ENCODE peak calls at places on chromosome 11, in four cellular contexts. One of them, this sample, is unnamed. For H3K4me1, the result is how much of the 10 kb centered on the place peaks cover.

GRCh38 chr11:1796297-1797011 is 32.7 kb upstream of the CTSD start:
- DNase-seq in PC-3: no peak
- DNase-seq in CD8-positive, alpha-beta T cell: no peak
- DNase-seq in sigmoid colon: no peak
- DNase-seq in this sample: no peak

GRCh38 chr11:60119708-60120107 is 31.2 kb downstream of the MS4A2 start:
- DNase-seq in PC-3: no peak
- DNase-seq in CD8-positive, alpha-beta T cell: no peak
- DNase-seq in sigmoid colon: no peak
- DNase-seq in this sample: no peak

GRCh38 chr11:2691355-2691761 is 8.4 kb downstream of the KCNQ1OT1 start:
- DNase-seq in PC-3: no peak
- DNase-seq in CD8-positive, alpha-beta T cell: no peak
- DNase-seq in sigmoid colon: peak
- DNase-seq in this sample: no peak

GRCh38 chr11:98979212-98979611 is 41.5 kb upstream of the CNTN5 start:
- DNase-seq in PC-3: no peak
- DNase-seq in CD8-positive, alpha-beta T cell: no peak
- DNase-seq in sigmoid colon: no peak
- DNase-seq in this sample: no peak

GRCh38 chr11:7981758-7982157 is 5.4 kb upstream of the EIF3F start:
- DNase-seq in PC-3: no peak
- DNase-seq in CD8-positive, alpha-beta T cell: no peak
- DNase-seq in sigmoid colon: no peak
- DNase-seq in this sample: no peak

GRCh38 chr11:68798221-68798813 is 43.4 kb downstream of the CPT1A start:
- DNase-seq in PC-3: peak
- DNase-seq in CD8-positive, alpha-beta T cell: peak
- DNase-seq in sigmoid colon: no peak
- DNase-seq in this sample: no peak

GRCh38 chr11:130389315-130389935 is 39.0 kb downstream of the ADAMTS8 start:
- DNase-seq in PC-3: no peak
- DNase-seq in CD8-positive, alpha-beta T cell: peak
- DNase-seq in sigmoid colon: no peak
- DNase-seq in this sample: no peak

GRCh38 chr11:12679471-12679870 is 5.2 kb downstream of the TEAD1 start:
- DNase-seq in PC-3: no peak
- DNase-seq in CD8-positive, alpha-beta T cell: no peak
- DNase-seq in sigmoid colon: no peak
- DNase-seq in this sample: no peak

GRCh38 chr11:113168358-113168757 is 146.0 kb upstream of the TTC12 start:
- DNase-seq in PC-3: no peak
- DNase-seq in CD8-positive, alpha-beta T cell: no peak
- DNase-seq in sigmoid colon: no peak
- DNase-seq in this sample: no peak

GRCh38 chr11:976431-977160 is 50.9 kb downstream of the AP2A2 start:
- DNase-seq in PC-3: no peak
- DNase-seq in CD8-positive, alpha-beta T cell: no peak
- DNase-seq in sigmoid colon: no peak
- DNase-seq in this sample: no peak

GRCh38 chr11:10498426-10499250 is 42.3 kb downstream of the RNF141 start:
- DNase-seq in PC-3: no peak
- DNase-seq in CD8-positive, alpha-beta T cell: no peak
- DNase-seq in sigmoid colon: no peak
- DNase-seq in this sample: no peak
- TF ChIP-seq CTCF in PC-3: no peak
- TF ChIP-seq CTCF in CD8-positive, alpha-beta T cell: no peak
- TF ChIP-seq CTCF in sigmoid colon: no peak
- TF ChIP-seq CTCF in this sample: no peak

GRCh38 chr11:58629857-58630256 is 7.4 kb downstream of the CNTF start:
- DNase-seq in PC-3: peak
- DNase-seq in CD8-positive, alpha-beta T cell: no peak
- DNase-seq in sigmoid colon: no peak
- DNase-seq in this sample: no peak
- H3K27ac ChIP-seq in PC-3: no peak
- H3K27ac ChIP-seq in CD8-positive, alpha-beta T cell: no peak
- H3K27ac ChIP-seq in sigmoid colon: no peak
- H3K27ac ChIP-seq in this sample: no peak

GRCh38 chr11:78831571-78831970 is 256.9 kb upstream of the NARS2 start:
- DNase-seq in PC-3: no peak
- DNase-seq in CD8-positive, alpha-beta T cell: no peak
- DNase-seq in sigmoid colon: no peak
- DNase-seq in this sample: no peak
- H3K4me1 ChIP-seq in PC-3: under half
- H3K4me1 ChIP-seq in CD8-positive, alpha-beta T cell: under half
- H3K4me1 ChIP-seq in sigmoid colon: under half
- H3K4me1 ChIP-seq in this sample: under half

GRCh38 chr11:102138223-102138622 is 28.0 kb downstream of the YAP1 start:
- DNase-seq in PC-3: no peak
- DNase-seq in CD8-positive, alpha-beta T cell: no peak
- DNase-seq in sigmoid colon: no peak
- DNase-seq in this sample: no peak

GRCh38 chr11:102138677-102139076 is 28.4 kb downstream of the YAP1 start:
- DNase-seq in PC-3: peak
- DNase-seq in CD8-positive, alpha-beta T cell: no peak
- DNase-seq in sigmoid colon: no peak
- DNase-seq in this sample: no peak

GRCh38 chr11:102139081-102139498 is 28.8 kb downstream of the YAP1 start:
- DNase-seq in PC-3: peak
- DNase-seq in CD8-positive, alpha-beta T cell: no peak
- DNase-seq in sigmoid colon: no peak
- DNase-seq in this sample: no peak

GRCh38 chr11:102135256-102135655 is 25.0 kb downstream of the YAP1 start:
- DNase-seq in PC-3: no peak
- DNase-seq in CD8-positive, alpha-beta T cell: no peak
- DNase-seq in sigmoid colon: no peak
- DNase-seq in this sample: no peak

DNA sequence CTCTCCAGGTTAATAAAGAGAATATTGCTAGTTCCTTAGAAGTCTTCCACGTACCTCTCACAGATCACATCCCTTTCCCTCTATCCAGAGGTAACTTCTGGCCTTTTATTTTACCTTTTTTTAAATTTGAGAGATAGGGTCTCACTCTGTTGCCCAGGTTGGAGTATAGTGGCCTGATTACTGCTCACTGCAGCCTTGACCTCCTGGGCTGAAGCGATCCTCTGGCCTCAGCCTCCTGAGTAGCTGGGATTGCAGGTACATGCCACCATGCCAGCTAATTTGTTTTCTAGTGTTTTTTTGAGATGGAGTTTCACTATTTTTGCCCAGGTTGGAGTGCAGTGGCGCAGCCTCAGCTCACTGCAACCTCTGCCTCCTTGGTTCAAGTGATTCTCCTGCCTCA is 24.4 kb downstream of the YAP1 start:
- DNase-seq in PC-3: no peak
- DNase-seq in CD8-positive, alpha-beta T cell: no peak
- DNase-seq in sigmoid colon: no peak
- DNase-seq in this sample: no peak
- TF ChIP-seq CTCF in PC-3: no peak
- TF ChIP-seq CTCF in CD8-positive, alpha-beta T cell: no peak
- TF ChIP-seq CTCF in sigmoid colon: no peak
- TF ChIP-seq CTCF in this sample: no peak

GRCh38 chr11:75500742-75501141 is 25.0 kb downstream of the GDPD5 start:
- DNase-seq in PC-3: no peak
- DNase-seq in CD8-positive, alpha-beta T cell: no peak
- DNase-seq in sigmoid colon: no peak
- DNase-seq in this sample: no peak
- H3K27ac ChIP-seq in PC-3: no peak
- H3K27ac ChIP-seq in CD8-positive, alpha-beta T cell: no peak
- H3K27ac ChIP-seq in sigmoid colon: no peak
- H3K27ac ChIP-seq in this sample: no peak

GRCh38 chr11:35040221-35040942 is 98.6 kb upstream of the CD44 start:
- DNase-seq in PC-3: peak
- DNase-seq in CD8-positive, alpha-beta T cell: peak
- DNase-seq in sigmoid colon: no peak
- DNase-seq in this sample: no peak
- H3K4me1 ChIP-seq in PC-3: under half
- H3K4me1 ChIP-seq in CD8-positive, alpha-beta T cell: under half
- H3K4me1 ChIP-seq in sigmoid colon: under half
- H3K4me1 ChIP-seq in this sample: under half

GRCh38 chr11:46256540-46257001 is 20.9 kb upstream of the CREB3L1 start:
- DNase-seq in PC-3: no peak
- DNase-seq in CD8-positive, alpha-beta T cell: no peak
- DNase-seq in sigmoid colon: no peak
- DNase-seq in this sample: no peak
- TF ChIP-seq CTCF in PC-3: no peak
- TF ChIP-seq CTCF in CD8-positive, alpha-beta T cell: no peak
- TF ChIP-seq CTCF in sigmoid colon: no peak
- TF ChIP-seq CTCF in this sample: no peak

GRCh38 chr11:33064033-33064825 is 24.9 kb downstream of the TCP11L1 start:
- DNase-seq in PC-3: no peak
- DNase-seq in CD8-positive, alpha-beta T cell: no peak
- DNase-seq in sigmoid colon: no peak
- DNase-seq in this sample: no peak
- H3K27ac ChIP-seq in PC-3: no peak
- H3K27ac ChIP-seq in CD8-positive, alpha-beta T cell: no peak
- H3K27ac ChIP-seq in sigmoid colon: peak
- H3K27ac ChIP-seq in this sample: peak

GRCh38 chr11:65293909-65294381 is 20.7 kb upstream of the CDC42EP2 start:
- DNase-seq in PC-3: no peak
- DNase-seq in CD8-positive, alpha-beta T cell: no peak
- DNase-seq in sigmoid colon: peak
- DNase-seq in this sample: no peak

GRCh38 chr11:65295001-65295400 is 19.7 kb upstream of the CDC42EP2 start:
- DNase-seq in PC-3: no peak
- DNase-seq in CD8-positive, alpha-beta T cell: no peak
- DNase-seq in sigmoid colon: no peak
- DNase-seq in this sample: no peak

GRCh38 chr11:65291613-65292012 is 23.1 kb upstream of the CDC42EP2 start:
- DNase-seq in PC-3: peak
- DNase-seq in CD8-positive, alpha-beta T cell: no peak
- DNase-seq in sigmoid colon: no peak
- DNase-seq in this sample: no peak

GRCh38 chr11:65290448-65291165 is 24.1 kb upstream of the CDC42EP2 start:
- DNase-seq in PC-3: peak
- DNase-seq in CD8-positive, alpha-beta T cell: no peak
- DNase-seq in sigmoid colon: peak
- DNase-seq in this sample: no peak

GRCh38 chr11:65292866-65293265 is 21.8 kb upstream of the CDC42EP2 start:
- DNase-seq in PC-3: no peak
- DNase-seq in CD8-positive, alpha-beta T cell: no peak
- DNase-seq in sigmoid colon: no peak
- DNase-seq in this sample: no peak
- H3K4me1 ChIP-seq in PC-3: under half
- H3K4me1 ChIP-seq in CD8-positive, alpha-beta T cell: under half
- H3K4me1 ChIP-seq in sigmoid colon: half or more
- H3K4me1 ChIP-seq in this sample: half or more